ENCODE peak calls at places on chromosomes 1 and 21, in five cellular contexts. K is transverse colon, R is heart left ventricle, H is body of pancreas, B is breast epithelium. C is an unnamed sample.

GRCh38 chr1:18836654-18837053 is 22.8 kb downstream of the TAS1R2 start:
- DNase-seq in K (no peak), H (no peak), R (no peak), B (no peak), C (no peak)

GRCh38 chr21:33229099-33229775 is 501 bp upstream of the IFNAR2 start:
- DNase-seq in K (no peak), B (no peak), R (no peak), H (no peak), C (no peak)

GRCh38 chr1:169133801-169134558 is 27.5 kb downstream of the ATP1B1 start:
- DNase-seq in B (no peak), K (no peak), R (no peak), H (no peak), C (no peak)

GRCh38 chr1:62601412-62601971 is 4.2 kb downstream of the ANGPTL3 start:
- DNase-seq in B (no peak), R (no peak), H (no peak), K (no peak), C (no peak)

GRCh38 chr1:175683491-175684175 is 59.8 kb downstream of the TNR start:
- DNase-seq in B (no peak), K (no peak), R (no peak), H (no peak), C (no peak)

GRCh38 chr1:167061073-167061464 is 29.1 kb downstream of the GPA33 start:
- DNase-seq in B (no peak), K (no peak), H (no peak), R (no peak), C (peak; percentile 53)

GRCh38 chr1:6033986-6034749 is 11.5 kb upstream of the KCNAB2 start:
- DNase-seq in H (peak; percentile 54), R (peak; percentile 38), B (no peak), K (peak; percentile 46), C (no peak)

GRCh38 chr21:37742115-37742514 is 174.1 kb downstream of the KCNJ6 start:
- DNase-seq in R (no peak), K (no peak), B (no peak), H (no peak), C (no peak)

GRCh38 chr1:43764581-43764980 is 57.2 kb downstream of the ST3GAL3 start:
- DNase-seq in H (no peak), K (no peak), B (no peak), R (no peak), C (no peak)

GRCh38 chr1:200033511-200034261 is 6.2 kb downstream of the NR5A2 start:
- DNase-seq in K (peak; percentile 75), R (no peak), H (peak; percentile 60), B (no peak), C (no peak)

GRCh38 chr1:206672011-206672688 is 12.6 kb upstream of the MAPKAPK2 start:
- DNase-seq in R (no peak), H (no peak), B (no peak), K (peak; percentile 45), C (no peak)

GRCh38 chr1:186155594-186155993 is 219.5 kb downstream of the TPR start:
- DNase-seq in H (no peak), B (no peak), K (no peak), R (no peak), C (no peak)

GRCh38 chr1:33993301-33993700 is 129.4 kb downstream of the HMGB4 start:
- DNase-seq in H (no peak), R (no peak), B (no peak), K (no peak), C (no peak)

GRCh38 chr1:86515597-86515996 is 31.3 kb upstream of the CLCA4 start:
- DNase-seq in B (no peak), H (no peak), K (peak; percentile 27), R (no peak), C (no peak)

GRCh38 chr1:242185728-242186127 is 186.8 kb upstream of the MAP1LC3C start:
- DNase-seq in H (no peak), R (no peak), B (no peak), K (no peak), C (no peak)

GRCh38 chr1:25748531-25749205 is 51.3 kb upstream of the SELENON start:
- DNase-seq in H (no peak), R (no peak), K (no peak), B (no peak), C (no peak)

GRCh38 chr1:9455487-9456237 is 83.6 kb upstream of the SLC25A33 start:
- DNase-seq in B (no peak), K (peak; percentile 72), R (peak; percentile 83), H (peak; percentile 79), C (no peak)

GRCh38 chr1:88802950-88803349 is 88.4 kb downstream of the GTF2B start:
- DNase-seq in B (no peak), H (no peak), K (no peak), R (no peak), C (no peak)

GRCh38 chr1:56297948-56298347 is 281.4 kb downstream of the PLPP3 start:
- DNase-seq in H (no peak), R (no peak), B (no peak), K (no peak), C (no peak)

GRCh38 chr1:10652626-10653025 is 143.8 kb downstream of the CASZ1 start:
- DNase-seq in H (no peak), B (no peak), R (no peak), K (no peak), C (no peak)

GRCh38 chr1:222181191-222181590 is 366.7 kb downstream of the HHIPL2 start:
- DNase-seq in R (no peak), K (no peak), B (no peak), H (no peak), C (no peak)

GRCh38 chr1:108780937-108781574 is 34.6 kb downstream of the STXBP3 start:
- DNase-seq in H (no peak), R (no peak), K (no peak), B (no peak), C (no peak)

GRCh38 chr1:1599030-1599916 is 662 bp downstream of the FNDC10 start:
- DNase-seq in K (no peak), B (no peak), H (no peak), R (peak; percentile 63), C (no peak)

GRCh38 chr1:206578115-206578935 is 33.9 kb downstream of the EIF2D start:
- DNase-seq in H (no peak), K (no peak), R (no peak), B (no peak), C (no peak)

GRCh38 chr1:9960705-9961562 is 17.7 kb downstream of the NMNAT1 start:
- DNase-seq in R (no peak), B (no peak), H (no peak), K (no peak), C (no peak)

GRCh38 chr1:214085325-214085724 is 97.6 kb downstream of the PROX1 start:
- DNase-seq in K (no peak), B (no peak), H (no peak), R (no peak), C (no peak)

GRCh38 chr1:168480997-168481396 is 62.8 kb downstream of the XCL2 start:
- DNase-seq in B (no peak), H (no peak), K (no peak), R (no peak), C (no peak)

GRCh38 chr1:38804062-38804886 is 55.3 kb downstream of the RRAGC start:
- DNase-seq in H (no peak), K (no peak), B (no peak), R (no peak), C (no peak)

GRCh38 chr1:56953386-56953785 is 12.4 kb downstream of the C8B start:
- DNase-seq in H (no peak), R (no peak), B (no peak), K (no peak), C (no peak)

GRCh38 chr1:243441601-243442000 is 185.8 kb downstream of the SDCCAG8 start:
- DNase-seq in B (no peak), K (no peak), H (no peak), R (no peak), C (no peak)

GRCh38 chr1:185920602-185921001 is 186.4 kb downstream of the HMCN1 start:
- DNase-seq in H (no peak), K (no peak), B (no peak), R (no peak), C (no peak)

GRCh38 chr1:8915446-8915845 is 30.2 kb upstream of the CA6 start:
- DNase-seq in K (no peak), B (no peak), R (no peak), H (no peak), C (no peak)

GRCh38 chr1:156747737-156748669 is 3.5 kb downstream of the HDGF start:
- DNase-seq in R (no peak), B (no peak), H (no peak), K (no peak), C (no peak)

GRCh38 chr1:156748670-156749428 is 2.6 kb downstream of the HDGF start:
- DNase-seq in H (peak; percentile 49), R (no peak), K (peak; percentile 79), B (no peak), C (no peak)

GRCh38 chr1:156744786-156745419 is 4.0 kb upstream of the MRPL24 start:
- DNase-seq in R (peak; percentile 29), B (no peak), K (no peak), H (no peak), C (no peak)

GRCh38 chr1:156746381-156746715 is 5.1 kb downstream of the HDGF start:
- DNase-seq in H (no peak), B (no peak), R (no peak), K (no peak), C (no peak)

GRCh38 chr1:156746716-156747631 is 4.5 kb downstream of the HDGF start:
- DNase-seq in R (peak; percentile 93), H (peak; percentile 94), B (peak; percentile 97), K (peak; percentile 93), C (peak; percentile 99)
- TF ChIP-seq CTCF in R (no peak), H (no peak), B (no peak), K (no peak), C (no peak)

GRCh38 chr1:184624626-184625025 is 130.0 kb downstream of the EDEM3 start:
- DNase-seq in K (no peak), B (no peak), R (no peak), H (no peak), C (no peak)

GRCh38 chr1:184623404-184623803 is 131.3 kb downstream of the EDEM3 start:
- DNase-seq in H (no peak), R (no peak), B (no peak), K (peak; percentile 28), C (no peak)

GRCh38 chr1:184621262-184621661 is 133.4 kb downstream of the EDEM3 start:
- DNase-seq in H (no peak), K (no peak), R (no peak), B (no peak), C (no peak)

GRCh38 chr1:184624051-184624450 is 130.6 kb downstream of the EDEM3 start:
- DNase-seq in H (no peak), K (no peak), R (no peak), B (no peak), C (no peak)

GRCh38 chr1:184622136-184622823 is 132.4 kb downstream of the EDEM3 start:
- DNase-seq in H (no peak), B (peak; percentile 73), R (peak; percentile 73), K (peak; percentile 83), C (peak; percentile 95)
- TF ChIP-seq POLR2A in H (no peak), B (peak; percentile 39), R (no peak), K (peak; percentile 24), C (no peak)

GRCh38 chr1:98763488-98764141 is 102.1 kb downstream of the SNX7 start:
- DNase-seq in R (no peak), K (no peak), B (no peak), H (no peak), C (no peak)

GRCh38 chr1:98766241-98766640 is 104.7 kb downstream of the SNX7 start:
- DNase-seq in K (no peak), R (no peak), B (no peak), H (no peak), C (no peak)

GRCh38 chr1:98761238-98761637 is 99.7 kb downstream of the SNX7 start:
- DNase-seq in K (no peak), H (no peak), B (no peak), R (no peak), C (no peak)
- TF ChIP-seq CTCF in K (no peak), H (no peak), B (no peak), R (no peak), C (no peak)

GRCh38 chr1:26921462-26922200 is at the start of gene NUDC:
- DNase-seq in B (peak; percentile 97), K (peak; percentile 97), H (peak; percentile 97), R (peak; percentile 98), C (peak; percentile 98)
- TF ChIP-seq POLR2A in B (peak; percentile 90), K (peak; percentile 86), H (peak; percentile 94), R (no peak), C (peak; percentile 81)